ENCODE peak calls at places on chromosome 4, in eight cellular contexts. U is fibroblast of lung, Q is mammary epithelial cell, X is MM.1S, B is astrocyte, I is HCT116, R is neural progenitor cell, V is hepatocyte. C is an unnamed sample. For H3K4me1, the result is how much of the 10 kb centered on the place peaks cover.

GRCh38 chr4:54709281-54709854 is 51.6 kb downstream of the KIT start:
- DNase-seq in U (peak), Q (no peak), X (no peak), B (no peak), I (no peak), R (no peak), V (no peak), C (no peak)

GRCh38 chr4:149751174-149751573 is 64.5 kb downstream of the IQCM start:
- DNase-seq in U (no peak), Q (no peak), X (no peak), B (no peak), I (no peak), R (no peak), V (no peak), C (no peak)

GRCh38 chr4:174401471-174402130 is 117.9 kb downstream of the CEP44 start:
- DNase-seq in U (no peak), Q (no peak), X (no peak), B (peak), I (no peak), R (peak), V (no peak), C (no peak)

GRCh38 chr4:81754169-81754568 is 282.5 kb upstream of the RASGEF1B start:
- DNase-seq in U (no peak), Q (peak), X (no peak), B (no peak), I (no peak), R (no peak), V (no peak), C (no peak)

GRCh38 chr4:116215622-116216021 is 869.8 kb downstream of the TRAM1L1 start:
- DNase-seq in U (no peak), Q (no peak), X (no peak), B (no peak), I (no peak), R (no peak), V (no peak), C (no peak)

GRCh38 chr4:83282049-83282535 is 2.5 kb downstream of the COQ2 start:
- DNase-seq in U (peak), Q (peak), X (peak), B (peak), I (peak), R (peak), V (peak), C (peak)

GRCh38 chr4:56628592-56628991 is 52.5 kb downstream of the HOPX start:
- DNase-seq in U (no peak), Q (no peak), X (no peak), B (no peak), I (no peak), R (no peak), V (no peak), C (no peak)

GRCh38 chr4:8730159-8730558 is 137.6 kb downstream of the CPZ start:
- DNase-seq in U (no peak), Q (no peak), X (no peak), B (no peak), I (no peak), R (no peak), V (no peak), C (no peak)

GRCh38 chr4:56995525-56995924 is 16.8 kb downstream of the POLR2B start:
- DNase-seq in U (peak), Q (no peak), X (no peak), B (peak), I (no peak), R (no peak), V (peak), C (no peak)

GRCh38 chr4:174631901-174632758 is 109.8 kb upstream of the HPGD start:
- DNase-seq in U (peak), Q (peak), X (peak), B (peak), I (peak), R (peak), V (peak), C (no peak)

GRCh38 chr4:151173751-151174325 is 74.4 kb downstream of the RPS3A start:
- DNase-seq in U (peak), Q (no peak), X (no peak), B (no peak), I (no peak), R (no peak), V (no peak), C (no peak)

GRCh38 chr4:99117876-99118693 is 26.0 kb downstream of the ADH4 start:
- DNase-seq in U (peak), Q (no peak), X (peak), B (no peak), I (no peak), R (no peak), V (peak), C (no peak)

GRCh38 chr4:8150152-8151090 is 8.2 kb downstream of the ABLIM2 start:
- DNase-seq in U (no peak), Q (no peak), X (no peak), B (no peak), I (no peak), R (no peak), V (no peak), C (no peak)

GRCh38 chr4:56701644-56702043 is 20.5 kb upstream of the HOPX start:
- DNase-seq in U (no peak), Q (no peak), X (peak), B (no peak), I (no peak), R (no peak), V (no peak), C (no peak)

GRCh38 chr4:102139932-102140331 is 205.3 kb downstream of the SLC39A8 start:
- DNase-seq in U (no peak), Q (peak), X (no peak), B (peak), I (peak), R (no peak), V (no peak), C (no peak)

GRCh38 chr4:27789768-27790167 is 929.1 kb downstream of the STIM2 start:
- DNase-seq in U (peak), Q (no peak), X (no peak), B (peak), I (no peak), R (no peak), V (no peak), C (no peak)

GRCh38 chr4:185542626-185543336 is 7.5 kb upstream of the PDLIM3 start:
- DNase-seq in U (peak), Q (no peak), X (no peak), B (peak), I (no peak), R (no peak), V (no peak), C (no peak)

GRCh38 chr4:122776916-122777315 is 44.4 kb downstream of the BBS12 start:
- DNase-seq in U (peak), Q (peak), X (no peak), B (no peak), I (no peak), R (no peak), V (no peak), C (no peak)

GRCh38 chr4:136725286-136726081 is 806.8 kb downstream of the PCDH18 start:
- DNase-seq in U (peak), Q (no peak), X (no peak), B (peak), I (no peak), R (no peak), V (no peak), C (no peak)

GRCh38 chr4:140529434-140529833 is 5.5 kb downstream of the ELMOD2 start:
- DNase-seq in U (no peak), Q (no peak), X (no peak), B (no peak), I (no peak), R (no peak), V (peak), C (no peak)

GRCh38 chr4:37891221-37892159 is 606 bp downstream of the TBC1D1 start:
- DNase-seq in U (peak), Q (peak), X (peak), B (no peak), I (no peak), R (peak), V (no peak), C (peak)

GRCh38 chr4:77990904-77991358 is 66.2 kb upstream of the FRAS1 start:
- DNase-seq in U (no peak), Q (no peak), X (no peak), B (no peak), I (no peak), R (no peak), V (no peak), C (no peak)

GRCh38 chr4:168063031-168063430 is 29.3 kb upstream of the ANXA10 start:
- DNase-seq in U (no peak), Q (no peak), X (no peak), B (no peak), I (no peak), R (no peak), V (no peak), C (no peak)

GRCh38 chr4:158811704-158812103 is 42.9 kb downstream of the FNIP2 start:
- DNase-seq in U (no peak), Q (no peak), X (no peak), B (no peak), I (no peak), R (no peak), V (no peak), C (no peak)

GRCh38 chr4:38804654-38805295 is at the start of gene TLR1:
- DNase-seq in U (peak), Q (peak), X (peak), B (peak), I (peak), R (peak), V (peak), C (no peak)

GRCh38 chr4:95552942-95553550 is 4.3 kb upstream of the UNC5C start:
- DNase-seq in U (no peak), Q (no peak), X (no peak), B (no peak), I (no peak), R (no peak), V (no peak), C (no peak)

GRCh38 chr4:33649015-33649414 is 2595.3 kb downstream of the ARAP2 start:
- DNase-seq in U (peak), Q (peak), X (no peak), B (peak), I (peak), R (peak), V (peak), C (no peak)

GRCh38 chr4:79467246-79467932 is 59.4 kb upstream of the GK2 start:
- DNase-seq in U (peak), Q (no peak), X (no peak), B (peak), I (no peak), R (peak), V (no peak), C (no peak)

GRCh38 chr4:14157262-14157661 is 529.7 kb upstream of the BOD1L1 start:
- DNase-seq in U (no peak), Q (no peak), X (no peak), B (no peak), I (no peak), R (no peak), V (no peak), C (no peak)

GRCh38 chr4:51844157-51845054 is 1.5 kb downstream of the DCUN1D4 start:
- DNase-seq in U (peak), Q (peak), X (peak), B (peak), I (peak), R (peak), V (peak), C (peak)

GRCh38 chr4:140233811-140234696 is 80.1 kb upstream of the MAML3 start:
- DNase-seq in U (peak), Q (no peak), X (no peak), B (peak), I (no peak), R (no peak), V (peak), C (no peak)

GRCh38 chr4:153257966-153258365 is 53.7 kb downstream of the TRIM2 start:
- DNase-seq in U (no peak), Q (no peak), X (no peak), B (no peak), I (no peak), R (peak), V (no peak), C (no peak)

GRCh38 chr4:153258750-153259149 is 54.5 kb downstream of the TRIM2 start:
- DNase-seq in U (no peak), Q (no peak), X (no peak), B (no peak), I (no peak), R (peak), V (no peak), C (no peak)

GRCh38 chr4:153260152-153260551 is 55.9 kb downstream of the TRIM2 start:
- DNase-seq in U (no peak), Q (no peak), X (no peak), B (no peak), I (no peak), R (peak), V (no peak), C (no peak)

GRCh38 chr4:153260553-153261306 is 56.5 kb downstream of the TRIM2 start:
- DNase-seq in U (peak), Q (no peak), X (no peak), B (no peak), I (no peak), R (no peak), V (no peak), C (no peak)

GRCh38 chr4:153259679-153260078 is 55.4 kb downstream of the TRIM2 start:
- DNase-seq in U (no peak), Q (no peak), X (no peak), B (no peak), I (no peak), R (no peak), V (no peak), C (no peak)
- TF ChIP-seq EZH2 in U (no peak), Q (no peak), X (no peak), B (no peak), I (no peak), R (no peak), V (no peak), C (no peak)

GRCh38 chr4:4326136-4326535 is 36.1 kb downstream of the ZBTB49 start:
- DNase-seq in U (no peak), Q (no peak), X (no peak), B (no peak), I (no peak), R (no peak), V (no peak), C (no peak)

GRCh38 chr4:4328840-4329239 is 38.8 kb downstream of the ZBTB49 start:
- DNase-seq in U (no peak), Q (no peak), X (no peak), B (no peak), I (no peak), R (no peak), V (no peak), C (no peak)

GRCh38 chr4:4329496-4329895 is 39.4 kb downstream of the ZBTB49 start:
- DNase-seq in U (no peak), Q (no peak), X (no peak), B (no peak), I (no peak), R (no peak), V (no peak), C (no peak)

GRCh38 chr4:4327652-4328121 is 37.6 kb downstream of the ZBTB49 start:
- DNase-seq in U (peak), Q (no peak), X (no peak), B (no peak), I (no peak), R (peak), V (peak), C (no peak)

DNA sequence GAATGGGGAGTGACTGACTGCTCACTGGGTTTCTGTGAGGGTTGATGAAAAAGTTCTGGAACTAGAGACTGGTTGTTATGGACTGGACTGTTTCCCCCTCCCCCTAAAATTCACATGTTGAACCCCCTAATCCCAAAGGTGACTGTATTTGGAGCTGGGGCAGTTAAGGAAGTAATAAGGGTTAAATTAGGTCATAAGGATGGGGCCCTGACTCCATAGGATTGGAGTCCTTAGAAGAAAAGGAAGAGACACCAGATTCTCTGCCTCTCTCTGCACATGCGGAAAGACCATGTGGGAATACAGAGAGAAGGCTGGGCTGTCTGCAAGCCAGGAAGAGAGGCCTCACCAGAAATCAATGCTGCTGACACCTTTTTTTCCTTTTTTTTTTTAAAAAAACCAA is 38.2 kb downstream of the ZBTB49 start:
- DNase-seq in U (no peak), Q (no peak), X (no peak), B (no peak), I (no peak), R (no peak), V (no peak), C (no peak)
- H3K4me1 ChIP-seq in U (under half), Q (under half), X (under half), B (under half), I (under half), R (under half), V (under half), C (under half)

DNA sequence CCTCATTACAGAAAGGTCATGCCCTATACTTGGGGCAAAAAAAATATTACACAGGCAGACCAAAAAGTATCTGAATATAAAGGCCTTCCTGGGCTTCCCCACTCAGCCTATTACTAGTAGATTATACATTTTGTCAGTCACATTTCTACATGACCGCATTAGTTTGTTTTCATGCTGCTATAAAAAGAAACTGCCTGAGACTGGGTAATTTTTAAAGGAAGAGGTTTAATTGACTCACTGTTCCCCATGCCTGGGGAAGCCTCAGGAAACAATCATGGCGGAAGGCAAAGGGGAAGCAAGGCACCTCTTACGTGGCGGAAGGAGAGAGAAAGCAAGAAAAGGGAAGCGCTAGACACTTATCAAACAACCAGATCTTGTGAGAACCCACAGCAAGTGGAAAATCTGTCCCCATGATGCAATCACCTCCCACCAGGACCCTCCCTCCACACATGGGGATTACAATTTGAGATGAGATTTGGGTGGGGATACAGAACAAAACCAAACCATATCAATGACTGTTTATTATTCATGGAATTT is 1312.0 kb downstream of the PCDH7 start:
- DNase-seq in U (no peak), Q (no peak), X (no peak), B (no peak), I (no peak), R (no peak), V (no peak), C (no peak)
- TF ChIP-seq EZH2 in U (no peak), Q (no peak), X (no peak), B (no peak), I (no peak), R (no peak), V (no peak), C (no peak)

GRCh38 chr4:1337951-1338751 is 8.9 kb upstream of the UVSSA start:
- DNase-seq in U (no peak), Q (no peak), X (peak), B (no peak), I (no peak), R (no peak), V (no peak), C (no peak)
- H3K4me1 ChIP-seq in U (under half), Q (under half), X (under half), B (under half), I (under half), R (under half), V (under half), C (under half)

C was measured in DND-41.